ENCODE peak calls at places on chromosome 5, in ten cellular contexts. H is hepatocyte; U is stimulated activated CD8-positive, alpha-beta memory T cell treated with anti-CD3 and anti-CD28 coated beads, Interleukin-7, amount 100 ng/mL, for 24 hours; S is head of caudate nucleus; L is NCI-H2081; I is CD4-positive, alpha-beta T cell; B is ovary; V is non-pigmented ciliary epithelial cell; A is AG20443; X is GM23248. W is an unnamed sample.
A peak's percentile ranks its signal among the peaks of the same experiment; 100 is the strongest.

GRCh38 chr5:116576043-116576713 is 1.6 kb upstream of the SEMA6A start:
- DNase-seq in V (no peak), U (no peak), H (peak; percentile 93), B (peak; percentile 80), X (peak; percentile 63), S (peak; percentile 68), I (no peak), L (peak; percentile 67), A (peak; percentile 79), W (peak; percentile 87)

GRCh38 chr5:169044982-169045381 is 256.0 kb downstream of the SLIT3 start:
- DNase-seq in H (no peak), V (no peak), U (no peak), A (no peak), B (no peak), X (no peak), L (no peak), S (no peak), I (no peak), W (no peak)

GRCh38 chr5:74054139-74054538 is 428.1 kb downstream of the ARHGEF28 start:
- DNase-seq in I (no peak), V (no peak), A (no peak), X (no peak), U (no peak), B (no peak), S (no peak), H (no peak), L (peak; percentile 85), W (no peak)

GRCh38 chr5:82165740-82166530 is 112.2 kb downstream of the RPS23 start:
- DNase-seq in L (peak; percentile 90), A (peak; percentile 81), H (peak; percentile 89), U (no peak), S (peak; percentile 27), B (peak; percentile 75), I (peak; percentile 2), X (peak; percentile 97), V (peak; percentile 91), W (peak; percentile 69)

GRCh38 chr5:172612771-172613170 is 28.3 kb upstream of the NEURL1B start:
- DNase-seq in V (no peak), X (no peak), B (no peak), A (no peak), H (no peak), L (no peak), I (no peak), U (no peak), S (no peak), W (no peak)

GRCh38 chr5:83253731-83254130 is 176.4 kb downstream of the XRCC4 start:
- DNase-seq in L (no peak), I (no peak), X (peak; percentile 13), U (no peak), S (no peak), V (no peak), H (no peak), B (no peak), A (peak; percentile 9), W (no peak)

GRCh38 chr5:180390441-180391190 is 37.5 kb upstream of the GFPT2 start:
- DNase-seq in U (no peak), S (peak; percentile 29), H (no peak), A (peak; percentile 39), L (no peak), V (no peak), I (no peak), X (peak; percentile 37), B (no peak), W (peak; percentile 52)

GRCh38 chr5:179118756-179119414 is 58.7 kb downstream of the ZNF354C start:
- DNase-seq in B (no peak), U (no peak), I (no peak), A (no peak), H (no peak), S (no peak), X (no peak), V (no peak), L (no peak), W (no peak)

GRCh38 chr5:126732716-126733115 is 44.2 kb upstream of the LMNB1 start:
- DNase-seq in V (no peak), S (no peak), I (no peak), U (no peak), H (no peak), X (no peak), L (no peak), A (no peak), B (no peak), W (no peak)

GRCh38 chr5:13943691-13944090 is 797 bp downstream of the DNAH5 start:
- DNase-seq in B (no peak), A (no peak), S (no peak), I (no peak), V (no peak), U (no peak), X (no peak), H (no peak), L (no peak), W (no peak)

GRCh38 chr5:150146235-150146634 is 9.4 kb downstream of the PDGFRB start:
- DNase-seq in I (no peak), S (no peak), A (no peak), U (no peak), L (no peak), H (no peak), B (no peak), X (no peak), V (no peak), W (no peak)

GRCh38 chr5:10031817-10032216 is 217.9 kb downstream of the ATPSCKMT start:
- DNase-seq in U (no peak), X (peak; percentile 5), H (no peak), S (no peak), I (no peak), V (no peak), A (no peak), L (no peak), B (no peak), W (no peak)

GRCh38 chr5:159441441-159441840 is 111.2 kb upstream of the IL12B start:
- DNase-seq in S (no peak), I (no peak), U (no peak), B (no peak), V (no peak), X (peak; percentile 31), A (peak; percentile 34), H (peak; percentile 34), L (no peak), W (no peak)